ENCODE peak calls at places on chromosomes 1 and 21, in eight cellular contexts. U, R, J, A, K, N, P and F are unnamed samples.

GRCh38 chr1:119587328-119587727 is 60.7 kb downstream of the ZNF697 start:
- DNase-seq in P (no peak), N (no peak), K (peak; percentile 18), U (no peak), R (peak; percentile 58), A (no peak), J (no peak), F (no peak)

GRCh38 chr1:161153682-161154337 is at the start of gene UFC1:
- DNase-seq in R (peak; percentile 89), N (peak; percentile 90), P (peak; percentile 82), J (peak; percentile 84), U (peak; percentile 87), A (peak; percentile 74), K (peak; percentile 94), F (no peak)

GRCh38 chr1:93669369-93669768 is 12.3 kb downstream of the BCAR3 start:
- DNase-seq in P (no peak), U (no peak), J (no peak), A (no peak), N (no peak), R (peak; percentile 79), K (no peak), F (no peak)

GRCh38 chr1:42767510-42767924 is 468 bp downstream of the C1orf50 start:
- DNase-seq in N (no peak), P (no peak), R (no peak), U (no peak), J (no peak), K (no peak), A (no peak), F (no peak)

GRCh38 chr1:11501491-11501897 is 22.5 kb downstream of the DISP3 start:
- DNase-seq in K (no peak), J (no peak), N (no peak), P (no peak), R (no peak), U (no peak), A (no peak), F (no peak)

GRCh38 chr1:155645648-155646047 is 35.6 kb downstream of the MSTO1 start:
- DNase-seq in R (peak; percentile 31), P (no peak), A (no peak), K (no peak), U (no peak), N (no peak), J (no peak), F (no peak)

GRCh38 chr1:55639051-55639450 is 423.9 kb upstream of the USP24 start:
- DNase-seq in A (no peak), J (no peak), R (no peak), N (no peak), K (no peak), U (no peak), P (no peak), F (no peak)

GRCh38 chr1:199168895-199169294 is 530.1 kb downstream of the PTPRC start:
- DNase-seq in A (no peak), P (no peak), U (no peak), K (no peak), N (no peak), R (no peak), J (no peak), F (no peak)

GRCh38 chr1:240575976-240576666 is 35.8 kb downstream of the GREM2 start:
- DNase-seq in N (no peak), K (peak; percentile 67), J (no peak), R (peak; percentile 61), P (no peak), U (no peak), A (no peak), F (no peak)

GRCh38 chr1:46820560-46821060 is 21.8 kb downstream of the CYP4B1 start:
- DNase-seq in N (no peak), K (no peak), A (no peak), P (no peak), J (no peak), U (no peak), R (no peak), F (no peak)

GRCh38 chr21:26683996-26684395 is 110.9 kb upstream of the CYYR1 start:
- DNase-seq in A (no peak), P (no peak), R (no peak), U (no peak), J (no peak), N (no peak), K (no peak), F (no peak)

GRCh38 chr1:198864695-198865094 is 225.9 kb downstream of the PTPRC start:
- DNase-seq in U (no peak), P (no peak), A (no peak), K (peak; percentile 23), N (no peak), J (no peak), R (no peak), F (no peak)

GRCh38 chr1:87600848-87601247 is 272.2 kb downstream of the LMO4 start:
- DNase-seq in N (no peak), A (no peak), P (no peak), K (peak; percentile 48), R (no peak), U (no peak), J (no peak), F (no peak)

GRCh38 chr1:46681333-46682034 is 9.8 kb downstream of the TEX38 start:
- DNase-seq in A (no peak), R (no peak), K (no peak), P (no peak), U (no peak), J (no peak), N (no peak), F (no peak)

GRCh38 chr1:1347663-1348419 is 1.4 kb downstream of the DVL1 start:
- DNase-seq in J (peak; percentile 54), R (no peak), P (no peak), A (no peak), K (no peak), N (no peak), U (no peak), F (no peak)

GRCh38 chr1:233075045-233075444 is 124.6 kb downstream of the NTPCR start:
- DNase-seq in J (no peak), K (peak; percentile 90), A (no peak), U (peak; percentile 47), N (no peak), P (no peak), R (peak; percentile 95), F (no peak)

GRCh38 chr1:78334952-78335351 is 155.8 kb upstream of the PTGFR start:
- DNase-seq in A (no peak), R (no peak), N (no peak), U (no peak), J (no peak), P (no peak), K (no peak), F (no peak)

DNA sequence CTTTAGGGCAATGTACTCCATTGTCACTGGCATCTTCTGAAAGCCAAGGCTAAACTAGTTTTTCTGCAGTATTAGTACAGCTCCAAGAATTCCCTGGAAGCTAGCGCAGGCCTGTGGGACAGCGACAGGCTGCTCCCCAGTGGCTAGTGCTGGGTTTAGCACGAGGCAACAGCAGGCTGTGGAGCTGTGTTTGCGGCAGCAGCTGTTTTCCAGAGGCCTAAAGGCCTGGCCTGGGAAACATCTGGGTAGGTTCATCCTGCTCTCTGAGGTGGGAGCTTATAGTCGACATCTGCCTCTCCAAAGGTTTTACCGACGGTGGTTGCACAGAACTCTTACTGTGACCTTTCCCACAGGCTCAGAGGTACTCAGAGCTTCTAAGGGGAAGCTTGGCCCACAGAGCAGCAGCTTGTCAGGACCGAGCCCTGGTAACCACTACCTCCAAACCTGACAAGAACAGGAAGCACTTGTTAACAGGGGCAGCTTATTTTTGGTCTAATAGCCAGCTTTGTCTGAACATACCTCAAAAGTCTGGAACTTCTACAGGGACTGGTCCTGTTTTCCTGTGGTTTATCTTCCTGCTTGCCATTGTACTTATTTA is 17.2 kb downstream of the CC2D1B start:
- DNase-seq in R (no peak), U (no peak), K (peak; percentile 48), J (no peak), N (no peak), P (no peak), A (peak; percentile 68), F (no peak)
- TF ChIP-seq CTCF in R (peak; percentile 27), U (peak; percentile 60), K (peak; percentile 33), J (no peak), N (no peak), P (no peak), A (no peak), F (no peak)

DNA sequence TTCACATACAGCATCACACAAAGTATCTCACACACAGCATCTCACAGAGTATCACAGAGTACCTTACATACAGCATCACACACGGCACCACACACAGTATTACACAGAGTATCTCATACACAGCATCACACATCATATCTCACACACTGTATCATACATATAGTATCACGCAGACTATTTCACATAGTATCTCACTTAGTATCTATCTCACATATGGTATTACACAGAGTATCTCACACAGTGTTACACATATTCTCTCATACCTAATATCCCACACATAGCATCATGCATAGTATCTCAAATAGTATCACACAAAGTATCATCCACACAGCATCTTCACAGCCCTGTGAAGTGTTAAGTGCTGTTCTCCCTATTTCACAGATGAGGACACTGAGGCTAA is 121.5 kb upstream of the RAB4A start:
- DNase-seq in P (no peak), U (no peak), J (no peak), N (no peak), A (no peak), R (no peak), K (no peak), F (no peak)
- TF ChIP-seq CTCF in P (no peak), U (no peak), J (no peak), N (no peak), A (no peak), R (no peak), K (no peak), F (no peak)

GRCh38 chr1:89085781-89086180 is 20.8 kb upstream of the GBP1 start:
- DNase-seq in N (peak; percentile 57), P (no peak), A (no peak), J (no peak), K (peak; percentile 74), U (no peak), R (no peak), F (no peak)
- TF ChIP-seq CTCF in N (peak; percentile 67), P (peak; percentile 43), A (no peak), J (no peak), K (peak; percentile 56), U (peak; percentile 65), R (peak; percentile 68), F (no peak)

DNA sequence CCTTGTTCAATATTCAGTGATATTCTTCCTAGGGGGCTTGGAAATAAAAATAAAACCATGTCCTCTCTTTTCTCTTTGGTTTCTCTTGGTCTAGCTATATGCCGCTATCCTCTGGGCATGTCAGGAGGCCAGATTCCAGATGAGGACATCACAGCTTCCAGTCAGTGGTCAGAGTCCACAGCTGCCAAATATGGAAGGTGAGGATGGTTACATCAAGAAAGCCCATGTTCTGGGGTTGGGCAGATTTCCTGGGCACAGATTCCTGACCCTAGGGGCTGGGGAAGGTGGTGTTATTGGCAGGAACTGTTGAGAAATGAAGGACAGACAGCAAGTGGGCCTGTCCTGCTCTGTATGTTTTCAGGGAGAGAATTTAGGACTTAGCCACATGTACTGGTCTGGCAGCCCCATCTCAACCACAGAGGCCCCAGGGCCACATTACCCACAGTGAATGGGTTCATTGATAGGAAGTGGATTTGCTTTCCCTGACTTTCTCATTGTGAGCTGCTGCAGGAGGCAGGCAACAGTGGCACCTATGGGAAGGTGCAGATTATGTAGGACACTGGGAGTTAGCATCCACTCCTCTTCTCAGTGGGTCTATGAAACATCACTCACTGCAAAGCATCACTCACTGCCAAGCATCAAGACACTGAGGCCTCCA is 37.4 kb upstream of the HSD17B7 start:
- DNase-seq in P (no peak), N (no peak), J (no peak), U (no peak), K (no peak), R (no peak), A (no peak), F (no peak)
- TF ChIP-seq CTCF in P (no peak), N (no peak), J (no peak), U (peak; percentile 23), K (no peak), R (no peak), A (no peak), F (no peak)

GRCh38 chr1:29362764-29363163 is 126.4 kb downstream of the PTPRU start:
- DNase-seq in P (no peak), K (no peak), J (no peak), R (no peak), N (no peak), A (no peak), U (no peak), F (no peak)
- TF ChIP-seq CTCF in P (no peak), K (no peak), J (no peak), R (no peak), N (no peak), A (no peak), U (no peak), F (no peak)